ENCODE peak calls at places on chromosomes 12 and 14, in six cellular contexts. Q is GM03348; K is NCI-H748 treated with DMSO at 0.1 percent for 48 hours; A is NCI-H1417; U is activated naive CD4-positive, alpha-beta T cell; M is iPS-NIHi11. X is an unnamed sample.

GRCh38 chr12:74689071-74689655 is 151.5 kb downstream of the ATXN7L3B start:
- DNase-seq in M (peak; percentile 25), K (peak; percentile 5), A (peak; percentile 31), U (no peak), Q (peak; percentile 45), X (no peak)

GRCh38 chr14:99189201-99189801 is 82.7 kb downstream of the BCL11B start:
- DNase-seq in A (peak; percentile 22), M (no peak), Q (no peak), U (no peak), K (no peak), X (peak; percentile 72)

GRCh38 chr14:98924046-98924445 is 348.0 kb downstream of the BCL11B start:
- DNase-seq in K (no peak), U (no peak), Q (no peak), A (no peak), M (no peak), X (no peak)

GRCh38 chr12:18139989-18140596 is 50.1 kb upstream of the RERGL start:
- DNase-seq in M (peak; percentile 12), U (no peak), A (no peak), K (peak; percentile 26), Q (peak; percentile 21), X (no peak)

GRCh38 chr14:76950043-76951020 is 78.2 kb downstream of the IRF2BPL start:
- DNase-seq in A (no peak), U (no peak), Q (peak; percentile 59), M (no peak), K (no peak), X (no peak)

GRCh38 chr12:53754633-53755261 is 3.0 kb upstream of the CISTR start:
- DNase-seq in Q (no peak), K (no peak), M (no peak), A (no peak), U (no peak), X (no peak)

GRCh38 chr12:71160585-71160984 is 2.8 kb upstream of the TSPAN8 start:
- DNase-seq in Q (no peak), A (no peak), K (no peak), U (no peak), M (no peak), X (no peak)

GRCh38 chr14:20782280-20782890 is 1.3 kb downstream of the RNASE6 start:
- DNase-seq in K (no peak), M (no peak), Q (no peak), A (no peak), U (no peak), X (no peak)

GRCh38 chr14:96633096-96633495 is 130.9 kb downstream of the PAPOLA start:
- DNase-seq in A (no peak), U (no peak), M (no peak), K (no peak), Q (no peak), X (no peak)

GRCh38 chr12:3998968-3999792 is 126.0 kb upstream of the PARP11 start:
- DNase-seq in A (no peak), M (no peak), U (no peak), K (no peak), Q (no peak), X (no peak)

GRCh38 chr14:21505009-21505553 is 6.1 kb downstream of the METTL3 start:
- DNase-seq in U (no peak), Q (no peak), K (no peak), A (no peak), M (no peak), X (peak; percentile 41)

GRCh38 chr12:4899361-4899760 is 10.3 kb upstream of the KCNA1 start:
- DNase-seq in K (no peak), U (no peak), A (peak; percentile 14), Q (no peak), M (no peak), X (no peak)

X was measured in T-helper 1 cell.